ENCODE peak calls at places on chromosomes 7 and 10, in six cellular contexts. One of them, this sample, is unnamed.

GRCh38 chr10:92699518-92700272 is 9.9 kb downstream of the HHEX start:
- DNase-seq in prostate gland: no peak
- DNase-seq in SK-N-SH: peak; percentile 73
- DNase-seq in suprapubic skin: no peak
- DNase-seq in Panc1: no peak
- DNase-seq in transverse colon: peak; percentile 30
- DNase-seq in this sample: peak; percentile 87

GRCh38 chr10:124325998-124326636 is 92.6 kb downstream of the OAT start:
- DNase-seq in SK-N-SH: no peak
- DNase-seq in Panc1: no peak
- DNase-seq in suprapubic skin: no peak
- DNase-seq in transverse colon: no peak
- DNase-seq in prostate gland: no peak
- DNase-seq in this sample: peak; percentile 71

GRCh38 chr10:73252445-73253225 is at the start of gene MRPS16:
- DNase-seq in suprapubic skin: peak; percentile 97
- DNase-seq in transverse colon: peak; percentile 96
- DNase-seq in prostate gland: peak; percentile 95
- DNase-seq in Panc1: peak; percentile 88
- DNase-seq in SK-N-SH: peak; percentile 92
- DNase-seq in this sample: peak; percentile 95

GRCh38 chr10:49592726-49593563 is 17.2 kb upstream of the SLC18A3 start:
- DNase-seq in transverse colon: peak; percentile 60
- DNase-seq in prostate gland: no peak
- DNase-seq in suprapubic skin: no peak
- DNase-seq in Panc1: peak; percentile 60
- DNase-seq in SK-N-SH: peak; percentile 79
- DNase-seq in this sample: no peak

GRCh38 chr10:77673086-77673485 is 35.5 kb upstream of the KCNMA1 start:
- DNase-seq in transverse colon: no peak
- DNase-seq in suprapubic skin: no peak
- DNase-seq in SK-N-SH: no peak
- DNase-seq in Panc1: no peak
- DNase-seq in prostate gland: no peak
- DNase-seq in this sample: no peak

GRCh38 chr10:121771957-121772356 is 155.9 kb downstream of the ATE1 start:
- DNase-seq in transverse colon: no peak
- DNase-seq in suprapubic skin: no peak
- DNase-seq in prostate gland: no peak
- DNase-seq in Panc1: no peak
- DNase-seq in SK-N-SH: no peak
- DNase-seq in this sample: no peak

GRCh38 chr7:156173748-156174353 is 361.6 kb upstream of the SHH start:
- DNase-seq in suprapubic skin: no peak
- DNase-seq in transverse colon: no peak
- DNase-seq in Panc1: no peak
- DNase-seq in SK-N-SH: no peak
- DNase-seq in prostate gland: no peak
- DNase-seq in this sample: no peak

GRCh38 chr7:36057375-36057774 is 95.7 kb upstream of the EEPD1 start:
- DNase-seq in suprapubic skin: no peak
- DNase-seq in transverse colon: no peak
- DNase-seq in SK-N-SH: no peak
- DNase-seq in prostate gland: no peak
- DNase-seq in Panc1: no peak
- DNase-seq in this sample: no peak

GRCh38 chr7:55521543-55522267 is 50.6 kb downstream of the VOPP1 start:
- DNase-seq in suprapubic skin: no peak
- DNase-seq in transverse colon: peak; percentile 81
- DNase-seq in SK-N-SH: no peak
- DNase-seq in prostate gland: no peak
- DNase-seq in Panc1: no peak
- DNase-seq in this sample: no peak

GRCh38 chr10:20007426-20007825 is 191.2 kb downstream of the PLXDC2 start:
- DNase-seq in prostate gland: no peak
- DNase-seq in transverse colon: no peak
- DNase-seq in Panc1: no peak
- DNase-seq in suprapubic skin: no peak
- DNase-seq in SK-N-SH: no peak
- DNase-seq in this sample: no peak

GRCh38 chr10:48602401-48603135 is 2.3 kb downstream of the ARHGAP22 start:
- DNase-seq in prostate gland: no peak
- DNase-seq in suprapubic skin: no peak
- DNase-seq in SK-N-SH: no peak
- DNase-seq in transverse colon: no peak
- DNase-seq in Panc1: no peak
- DNase-seq in this sample: no peak

GRCh38 chr10:129631011-129631410 is 164.0 kb downstream of the MGMT start:
- DNase-seq in Panc1: no peak
- DNase-seq in SK-N-SH: no peak
- DNase-seq in prostate gland: no peak
- DNase-seq in transverse colon: no peak
- DNase-seq in suprapubic skin: no peak
- DNase-seq in this sample: no peak

GRCh38 chr10:75487087-75487784 is 55.8 kb downstream of the LRMDA start:
- DNase-seq in transverse colon: no peak
- DNase-seq in Panc1: no peak
- DNase-seq in suprapubic skin: no peak
- DNase-seq in prostate gland: no peak
- DNase-seq in SK-N-SH: no peak
- DNase-seq in this sample: no peak

GRCh38 chr10:131437556-131438465 is 126.3 kb upstream of the TCERG1L start:
- DNase-seq in transverse colon: no peak
- DNase-seq in Panc1: no peak
- DNase-seq in suprapubic skin: no peak
- DNase-seq in prostate gland: no peak
- DNase-seq in SK-N-SH: peak; percentile 43
- DNase-seq in this sample: no peak

GRCh38 chr7:52077571-52077970 is 761.0 kb upstream of the COBL start:
- DNase-seq in SK-N-SH: no peak
- DNase-seq in prostate gland: no peak
- DNase-seq in suprapubic skin: no peak
- DNase-seq in Panc1: no peak
- DNase-seq in transverse colon: no peak
- DNase-seq in this sample: no peak

GRCh38 chr7:120402368-120402767 is 129.4 kb downstream of the KCND2 start:
- DNase-seq in Panc1: no peak
- DNase-seq in transverse colon: no peak
- DNase-seq in SK-N-SH: no peak
- DNase-seq in suprapubic skin: no peak
- DNase-seq in prostate gland: no peak
- DNase-seq in this sample: no peak

GRCh38 chr10:104331208-104331838 is 6.9 kb downstream of the ITPRIP start:
- DNase-seq in SK-N-SH: no peak
- DNase-seq in suprapubic skin: peak; percentile 59
- DNase-seq in prostate gland: no peak
- DNase-seq in Panc1: no peak
- DNase-seq in transverse colon: peak; percentile 45
- DNase-seq in this sample: peak; percentile 68

DNA sequence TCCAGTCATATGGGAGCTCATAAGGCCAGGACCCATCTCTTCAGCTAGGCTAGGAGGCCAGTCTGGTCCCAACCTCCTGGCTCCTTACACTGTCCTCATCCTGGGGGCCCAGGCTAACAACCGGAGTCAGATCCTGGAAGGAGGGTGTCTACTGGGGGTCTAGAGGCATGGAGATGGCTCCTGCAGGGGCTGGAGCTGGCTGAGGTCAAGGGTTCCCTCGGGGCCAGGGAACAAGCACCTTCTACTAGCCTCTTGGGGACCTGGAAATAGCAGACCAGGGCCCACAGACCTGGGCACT is 37.2 kb downstream of the CLRN3 start:
- DNase-seq in suprapubic skin: no peak
- DNase-seq in prostate gland: no peak
- DNase-seq in Panc1: no peak
- DNase-seq in SK-N-SH: no peak
- DNase-seq in transverse colon: no peak
- DNase-seq in this sample: no peak
- H3K4me3 ChIP-seq in suprapubic skin: no peak overlapping the region
- H3K4me3 ChIP-seq in prostate gland: no peak overlapping the region
- H3K4me3 ChIP-seq in Panc1: no peak overlapping the region
- H3K4me3 ChIP-seq in SK-N-SH: no peak overlapping the region
- H3K4me3 ChIP-seq in transverse colon: no peak overlapping the region
- H3K4me3 ChIP-seq in this sample: no peak overlapping the region

GRCh38 chr10:4333474-4333894 is 492.5 kb upstream of the AKR1E2 start:
- DNase-seq in prostate gland: no peak
- DNase-seq in Panc1: no peak
- DNase-seq in transverse colon: no peak
- DNase-seq in SK-N-SH: no peak
- DNase-seq in suprapubic skin: no peak
- DNase-seq in this sample: no peak
- TF ChIP-seq POLR2AphosphoS5 in prostate gland: no peak
- TF ChIP-seq POLR2AphosphoS5 in Panc1: no peak
- TF ChIP-seq POLR2AphosphoS5 in transverse colon: no peak
- TF ChIP-seq POLR2AphosphoS5 in SK-N-SH: no peak
- TF ChIP-seq POLR2AphosphoS5 in suprapubic skin: no peak
- TF ChIP-seq POLR2AphosphoS5 in this sample: no peak

DNA sequence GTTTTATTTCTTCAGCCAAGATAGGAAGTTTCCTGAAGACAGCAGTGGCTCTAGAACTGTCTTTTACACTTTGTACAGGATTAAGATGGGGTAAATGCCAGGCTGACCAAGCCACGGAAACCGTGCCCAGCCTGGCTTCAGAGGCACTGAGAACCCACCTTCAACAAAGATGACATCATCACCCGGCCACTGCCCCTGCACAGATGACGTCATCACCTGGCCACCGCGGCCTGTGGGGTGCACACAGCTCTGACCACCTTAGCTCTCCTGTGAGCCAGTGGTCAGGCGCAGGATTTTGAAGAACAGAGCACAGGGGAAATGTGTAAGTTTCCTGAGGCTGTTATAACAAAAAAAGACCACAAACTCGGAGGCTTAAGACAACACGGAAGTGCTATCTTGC is 486.4 kb upstream of the MKI67 start:
- DNase-seq in prostate gland: no peak
- DNase-seq in SK-N-SH: no peak
- DNase-seq in suprapubic skin: no peak
- DNase-seq in Panc1: no peak
- DNase-seq in transverse colon: no peak
- DNase-seq in this sample: no peak
- H3K9me3 ChIP-seq in prostate gland: no peaks in the 10 kb centered on the region
- H3K9me3 ChIP-seq in SK-N-SH: peaks cover 3% of the 10 kb centered on the region
- H3K9me3 ChIP-seq in suprapubic skin: no peaks in the 10 kb centered on the region
- H3K9me3 ChIP-seq in Panc1: no peaks in the 10 kb centered on the region
- H3K9me3 ChIP-seq in transverse colon: no peaks in the 10 kb centered on the region
- H3K9me3 ChIP-seq in this sample: no peaks in the 10 kb centered on the region

DNA sequence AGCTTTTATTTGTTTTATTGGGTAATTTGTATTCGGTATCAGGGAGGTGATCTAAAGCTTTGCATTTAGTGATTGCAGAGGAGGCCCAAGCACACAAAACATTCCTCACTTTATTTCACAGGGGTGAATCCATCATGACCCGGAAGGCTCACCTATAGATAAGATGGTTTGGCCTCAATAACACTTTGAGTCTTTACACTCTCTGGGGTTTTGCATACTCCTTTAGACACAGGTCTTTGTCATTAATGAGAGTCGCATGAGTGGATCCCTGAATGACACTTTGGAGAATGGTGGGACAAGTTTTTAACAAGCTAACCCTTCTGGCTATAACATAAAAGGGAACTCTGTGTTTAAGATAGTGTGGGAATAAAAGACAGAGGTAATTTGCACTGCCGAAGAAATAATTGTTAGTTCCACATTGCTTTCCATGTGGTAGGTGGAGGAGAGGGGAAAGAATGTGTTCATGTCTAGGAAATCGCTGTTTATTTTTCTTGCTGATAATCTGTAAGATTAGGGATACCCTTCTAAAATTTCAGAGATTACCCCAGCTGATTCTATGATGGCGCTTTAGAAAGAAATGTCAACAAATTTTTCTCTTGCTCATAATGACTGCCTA is 455.8 kb downstream of the TFEC start:
- DNase-seq in suprapubic skin: no peak
- DNase-seq in transverse colon: no peak
- DNase-seq in Panc1: no peak
- DNase-seq in SK-N-SH: no peak
- DNase-seq in prostate gland: no peak
- DNase-seq in this sample: no peak
- H3K4me3 ChIP-seq in suprapubic skin: no peak overlapping the region
- H3K4me3 ChIP-seq in transverse colon: no peak overlapping the region
- H3K4me3 ChIP-seq in Panc1: no peak overlapping the region
- H3K4me3 ChIP-seq in SK-N-SH: no peak overlapping the region
- H3K4me3 ChIP-seq in prostate gland: no peak overlapping the region
- H3K4me3 ChIP-seq in this sample: no peak overlapping the region

GRCh38 chr7:29976673-29977072 is 12.9 kb downstream of the SCRN1 start:
- DNase-seq in transverse colon: no peak
- DNase-seq in suprapubic skin: no peak
- DNase-seq in Panc1: no peak
- DNase-seq in SK-N-SH: no peak
- DNase-seq in prostate gland: no peak
- DNase-seq in this sample: no peak

GRCh38 chr7:29974286-29974685 is 15.3 kb downstream of the SCRN1 start:
- DNase-seq in prostate gland: no peak
- DNase-seq in suprapubic skin: no peak
- DNase-seq in SK-N-SH: no peak
- DNase-seq in transverse colon: no peak
- DNase-seq in Panc1: no peak
- DNase-seq in this sample: no peak

GRCh38 chr7:29975564-29975963 is 14.0 kb downstream of the SCRN1 start:
- DNase-seq in prostate gland: no peak
- DNase-seq in Panc1: no peak
- DNase-seq in suprapubic skin: no peak
- DNase-seq in SK-N-SH: no peak
- DNase-seq in transverse colon: no peak
- DNase-seq in this sample: no peak

GRCh38 chr7:29977926-29978652 is 11.5 kb downstream of the SCRN1 start:
- DNase-seq in SK-N-SH: no peak
- DNase-seq in Panc1: no peak
- DNase-seq in transverse colon: no peak
- DNase-seq in suprapubic skin: no peak
- DNase-seq in prostate gland: no peak
- DNase-seq in this sample: no peak

GRCh38 chr7:29976265-29976664 is 13.3 kb downstream of the SCRN1 start:
- DNase-seq in transverse colon: no peak
- DNase-seq in suprapubic skin: no peak
- DNase-seq in Panc1: no peak
- DNase-seq in prostate gland: no peak
- DNase-seq in SK-N-SH: no peak
- DNase-seq in this sample: no peak
- TF ChIP-seq POLR2AphosphoS5 in transverse colon: no peak
- TF ChIP-seq POLR2AphosphoS5 in suprapubic skin: no peak
- TF ChIP-seq POLR2AphosphoS5 in Panc1: no peak
- TF ChIP-seq POLR2AphosphoS5 in prostate gland: no peak
- TF ChIP-seq POLR2AphosphoS5 in SK-N-SH: no peak
- TF ChIP-seq POLR2AphosphoS5 in this sample: no peak